ENCODE peak calls at places on chromosomes 13 and 19, in nine cellular contexts. L is bronchial epithelial cell; R is KG1; S is coronary artery; A is effector memory CD8-positive, alpha-beta T cell; Y is RWPE1; H is activated naive CD4-positive, alpha-beta T cell treated with Interleukin-2 at 50 U/mL for 16 hours; N is T-helper 9 cell; W is AG09319. G is an unnamed sample.

GRCh38 chr13:113584870-113585671 is 518 bp downstream of the TFDP1 start:
- DNase-seq in L (no peak), R (no peak), S (peak), A (no peak), Y (peak), H (peak), N (no peak), W (no peak), G (peak)

GRCh38 chr13:42574435-42575311 is 721 bp downstream of the TNFSF11 start:
- DNase-seq in L (peak), R (no peak), S (no peak), A (no peak), Y (no peak), H (peak), N (peak), W (no peak), G (peak)

GRCh38 chr13:45851171-45851889 is at the start of gene SIAH3:
- DNase-seq in L (peak), R (no peak), S (no peak), A (no peak), Y (no peak), H (peak), N (no peak), W (no peak), G (peak)

GRCh38 chr19:7982651-7983099 is 22.8 kb downstream of the ELAVL1 start:
- DNase-seq in L (no peak), R (no peak), S (no peak), A (no peak), Y (no peak), H (no peak), N (no peak), W (no peak), G (no peak)

GRCh38 chr13:46119883-46120614 is 15.2 kb upstream of the CPB2 start:
- DNase-seq in L (peak), R (no peak), S (no peak), A (no peak), Y (peak), H (no peak), N (no peak), W (no peak), G (no peak)

GRCh38 chr13:30191491-30192100 is 115.8 kb downstream of the KATNAL1 start:
- DNase-seq in L (peak), R (no peak), S (no peak), A (no peak), Y (peak), H (no peak), N (no peak), W (no peak), G (no peak)

GRCh38 chr13:44396295-44396962 is 22.8 kb downstream of the SERP2 start:
- DNase-seq in L (no peak), R (no peak), S (peak), A (no peak), Y (no peak), H (no peak), N (no peak), W (no peak), G (no peak)

GRCh38 chr13:78820541-78820940 is 161.6 kb upstream of the OBI1 start:
- DNase-seq in L (no peak), R (no peak), S (no peak), A (no peak), Y (no peak), H (no peak), N (no peak), W (no peak), G (no peak)

GRCh38 chr19:48696353-48697010 is 711 bp downstream of the FUT2 start:
- DNase-seq in L (no peak), R (no peak), S (no peak), A (no peak), Y (no peak), H (no peak), N (no peak), W (no peak), G (no peak)

GRCh38 chr13:30718661-30719520 is 16.5 kb upstream of the ALOX5AP start:
- DNase-seq in L (peak), R (no peak), S (peak), A (no peak), Y (peak), H (no peak), N (no peak), W (no peak), G (no peak)